ENCODE peak calls at places on chromosome 21, in eight cellular contexts. One of them, this sample, is unnamed.

GRCh38 chr21:27033467-27033866 is 66.6 kb upstream of the ADAMTS5 start:
- DNase-seq in astrocyte: no peak
- DNase-seq in dorsolateral prefrontal cortex: no peak
- DNase-seq in BJ: no peak
- DNase-seq in A549: no peak
- DNase-seq in hepatocyte: no peak
- DNase-seq in H9: no peak
- DNase-seq in HFFc6: no peak
- DNase-seq in this sample: no peak

GRCh38 chr21:26966978-26967913 is at the start of gene ADAMTS5:
- DNase-seq in HFFc6: peak
- DNase-seq in BJ: no peak
- DNase-seq in H9: peak
- DNase-seq in dorsolateral prefrontal cortex: peak
- DNase-seq in A549: no peak
- DNase-seq in astrocyte: peak
- DNase-seq in hepatocyte: peak
- DNase-seq in this sample: peak

GRCh38 chr21:28704746-28705145 is 287.9 kb downstream of the LTN1 start:
- DNase-seq in HFFc6: no peak
- DNase-seq in A549: no peak
- DNase-seq in dorsolateral prefrontal cortex: peak
- DNase-seq in astrocyte: peak
- DNase-seq in BJ: no peak
- DNase-seq in hepatocyte: peak
- DNase-seq in H9: no peak
- DNase-seq in this sample: no peak

GRCh38 chr21:29192999-29193563 is 62.6 kb downstream of the MAP3K7CL start:
- DNase-seq in A549: no peak
- DNase-seq in astrocyte: no peak
- DNase-seq in dorsolateral prefrontal cortex: no peak
- DNase-seq in hepatocyte: no peak
- DNase-seq in H9: no peak
- DNase-seq in HFFc6: no peak
- DNase-seq in BJ: no peak
- DNase-seq in this sample: no peak

GRCh38 chr21:17442174-17442573 is 70.7 kb upstream of the CXADR start:
- DNase-seq in A549: no peak
- DNase-seq in hepatocyte: no peak
- DNase-seq in BJ: no peak
- DNase-seq in dorsolateral prefrontal cortex: no peak
- DNase-seq in HFFc6: no peak
- DNase-seq in H9: no peak
- DNase-seq in astrocyte: no peak
- DNase-seq in this sample: no peak

GRCh38 chr21:34132905-34133304 is 59.5 kb downstream of the MRPS6 start:
- DNase-seq in H9: no peak
- DNase-seq in hepatocyte: no peak
- DNase-seq in A549: no peak
- DNase-seq in astrocyte: no peak
- DNase-seq in HFFc6: no peak
- DNase-seq in dorsolateral prefrontal cortex: no peak
- DNase-seq in BJ: no peak
- DNase-seq in this sample: no peak

GRCh38 chr21:34821717-34822116 is 152.9 kb downstream of the CLIC6 start:
- DNase-seq in hepatocyte: no peak
- DNase-seq in A549: no peak
- DNase-seq in BJ: no peak
- DNase-seq in H9: no peak
- DNase-seq in HFFc6: no peak
- DNase-seq in astrocyte: no peak
- DNase-seq in dorsolateral prefrontal cortex: no peak
- DNase-seq in this sample: no peak

GRCh38 chr21:42533306-42533962 is 19.8 kb downstream of the SLC37A1 start:
- DNase-seq in hepatocyte: no peak
- DNase-seq in H9: peak
- DNase-seq in dorsolateral prefrontal cortex: no peak
- DNase-seq in A549: no peak
- DNase-seq in HFFc6: no peak
- DNase-seq in astrocyte: no peak
- DNase-seq in BJ: no peak
- DNase-seq in this sample: no peak

GRCh38 chr21:37956772-37957171 is 40.5 kb upstream of the KCNJ6 start:
- DNase-seq in dorsolateral prefrontal cortex: no peak
- DNase-seq in H9: no peak
- DNase-seq in A549: no peak
- DNase-seq in BJ: no peak
- DNase-seq in astrocyte: no peak
- DNase-seq in hepatocyte: no peak
- DNase-seq in HFFc6: no peak
- DNase-seq in this sample: no peak

GRCh38 chr21:34639882-34640788 is 25.2 kb upstream of the RCAN1 start:
- DNase-seq in A549: no peak
- DNase-seq in BJ: no peak
- DNase-seq in astrocyte: no peak
- DNase-seq in H9: no peak
- DNase-seq in dorsolateral prefrontal cortex: no peak
- DNase-seq in HFFc6: no peak
- DNase-seq in hepatocyte: no peak
- DNase-seq in this sample: no peak

GRCh38 chr21:41368361-41369104 is 6.7 kb downstream of the MX2 start:
- DNase-seq in HFFc6: no peak
- DNase-seq in A549: no peak
- DNase-seq in H9: no peak
- DNase-seq in hepatocyte: no peak
- DNase-seq in BJ: no peak
- DNase-seq in dorsolateral prefrontal cortex: no peak
- DNase-seq in astrocyte: no peak
- DNase-seq in this sample: no peak

GRCh38 chr21:34669149-34669879 is 520 bp downstream of the CLIC6 start:
- DNase-seq in H9: no peak
- DNase-seq in hepatocyte: peak
- DNase-seq in astrocyte: no peak
- DNase-seq in A549: no peak
- DNase-seq in BJ: no peak
- DNase-seq in HFFc6: no peak
- DNase-seq in dorsolateral prefrontal cortex: no peak
- DNase-seq in this sample: peak

GRCh38 chr21:38337793-38338192 is 81.0 kb downstream of the KCNJ15 start:
- DNase-seq in astrocyte: no peak
- DNase-seq in HFFc6: no peak
- DNase-seq in hepatocyte: no peak
- DNase-seq in A549: no peak
- DNase-seq in H9: no peak
- DNase-seq in BJ: no peak
- DNase-seq in dorsolateral prefrontal cortex: no peak
- DNase-seq in this sample: no peak

GRCh38 chr21:28018213-28018612 is 974.5 kb downstream of the LTN1 start:
- DNase-seq in hepatocyte: no peak
- DNase-seq in astrocyte: no peak
- DNase-seq in BJ: no peak
- DNase-seq in A549: no peak
- DNase-seq in HFFc6: no peak
- DNase-seq in H9: no peak
- DNase-seq in dorsolateral prefrontal cortex: no peak
- DNase-seq in this sample: no peak

GRCh38 chr21:17612565-17613241 is at the start of gene BTG3:
- DNase-seq in dorsolateral prefrontal cortex: peak
- DNase-seq in H9: peak
- DNase-seq in BJ: no peak
- DNase-seq in A549: peak
- DNase-seq in HFFc6: peak
- DNase-seq in hepatocyte: peak
- DNase-seq in astrocyte: peak
- DNase-seq in this sample: peak

GRCh38 chr21:42191978-42192595 is 26.9 kb upstream of the ABCG1 start:
- DNase-seq in dorsolateral prefrontal cortex: peak
- DNase-seq in hepatocyte: no peak
- DNase-seq in astrocyte: no peak
- DNase-seq in H9: no peak
- DNase-seq in A549: no peak
- DNase-seq in HFFc6: no peak
- DNase-seq in BJ: no peak
- DNase-seq in this sample: no peak

GRCh38 chr21:34882719-34883131 is 166.4 kb downstream of the RUNX1 start:
- DNase-seq in dorsolateral prefrontal cortex: no peak
- DNase-seq in A549: no peak
- DNase-seq in BJ: no peak
- DNase-seq in H9: no peak
- DNase-seq in hepatocyte: no peak
- DNase-seq in HFFc6: no peak
- DNase-seq in astrocyte: no peak
- DNase-seq in this sample: no peak

GRCh38 chr21:17901458-17902092 is 82.4 kb upstream of the C21orf91 start:
- DNase-seq in HFFc6: no peak
- DNase-seq in H9: peak
- DNase-seq in astrocyte: peak
- DNase-seq in A549: no peak
- DNase-seq in BJ: no peak
- DNase-seq in dorsolateral prefrontal cortex: no peak
- DNase-seq in hepatocyte: no peak
- DNase-seq in this sample: no peak

GRCh38 chr21:34613679-34614442 is 1.1 kb downstream of the RCAN1 start:
- DNase-seq in BJ: no peak
- DNase-seq in dorsolateral prefrontal cortex: peak
- DNase-seq in hepatocyte: peak
- DNase-seq in H9: no peak
- DNase-seq in HFFc6: no peak
- DNase-seq in A549: no peak
- DNase-seq in astrocyte: no peak
- DNase-seq in this sample: no peak

GRCh38 chr21:17679002-17679600 is 66.4 kb upstream of the BTG3 start:
- DNase-seq in dorsolateral prefrontal cortex: no peak
- DNase-seq in hepatocyte: peak
- DNase-seq in HFFc6: peak
- DNase-seq in astrocyte: peak
- DNase-seq in BJ: peak
- DNase-seq in H9: no peak
- DNase-seq in A549: peak
- DNase-seq in this sample: no peak

GRCh38 chr21:26170471-26171309 is at the start of gene APP:
- DNase-seq in dorsolateral prefrontal cortex: peak
- DNase-seq in HFFc6: peak
- DNase-seq in BJ: no peak
- DNase-seq in H9: peak
- DNase-seq in A549: peak
- DNase-seq in hepatocyte: peak
- DNase-seq in astrocyte: peak
- DNase-seq in this sample: peak

GRCh38 chr21:34897828-34898227 is 151.3 kb downstream of the RUNX1 start:
- DNase-seq in H9: no peak
- DNase-seq in A549: no peak
- DNase-seq in dorsolateral prefrontal cortex: no peak
- DNase-seq in BJ: no peak
- DNase-seq in astrocyte: no peak
- DNase-seq in HFFc6: no peak
- DNase-seq in hepatocyte: no peak
- DNase-seq in this sample: no peak

GRCh38 chr21:16424331-16424749 is 694.6 kb downstream of the USP25 start:
- DNase-seq in dorsolateral prefrontal cortex: no peak
- DNase-seq in astrocyte: peak
- DNase-seq in HFFc6: no peak
- DNase-seq in BJ: no peak
- DNase-seq in H9: no peak
- DNase-seq in hepatocyte: no peak
- DNase-seq in A549: peak
- DNase-seq in this sample: no peak

GRCh38 chr21:17045214-17045835 is 467.5 kb upstream of the CXADR start:
- DNase-seq in A549: peak
- DNase-seq in astrocyte: peak
- DNase-seq in BJ: no peak
- DNase-seq in HFFc6: peak
- DNase-seq in dorsolateral prefrontal cortex: no peak
- DNase-seq in hepatocyte: peak
- DNase-seq in H9: no peak
- DNase-seq in this sample: no peak

GRCh38 chr21:37636152-37636860 is 269.7 kb downstream of the DYRK1A start:
- DNase-seq in BJ: peak
- DNase-seq in H9: no peak
- DNase-seq in HFFc6: peak
- DNase-seq in dorsolateral prefrontal cortex: no peak
- DNase-seq in hepatocyte: peak
- DNase-seq in astrocyte: peak
- DNase-seq in A549: peak
- DNase-seq in this sample: no peak

GRCh38 chr21:43653626-43654025 is 5.7 kb downstream of the HSF2BP start:
- DNase-seq in hepatocyte: no peak
- DNase-seq in H9: no peak
- DNase-seq in astrocyte: no peak
- DNase-seq in HFFc6: no peak
- DNase-seq in A549: no peak
- DNase-seq in BJ: no peak
- DNase-seq in dorsolateral prefrontal cortex: no peak
- DNase-seq in this sample: no peak
- TF ChIP-seq CTCF in hepatocyte: no peak
- TF ChIP-seq CTCF in H9: peak
- TF ChIP-seq CTCF in astrocyte: no peak
- TF ChIP-seq CTCF in HFFc6: no peak
- TF ChIP-seq CTCF in A549: no peak
- TF ChIP-seq CTCF in BJ: no peak
- TF ChIP-seq CTCF in dorsolateral prefrontal cortex: no peak
- TF ChIP-seq CTCF in this sample: no peak

GRCh38 chr21:46585191-46585953 is 19.5 kb downstream of the S100B start:
- DNase-seq in dorsolateral prefrontal cortex: no peak
- DNase-seq in HFFc6: no peak
- DNase-seq in H9: no peak
- DNase-seq in BJ: no peak
- DNase-seq in astrocyte: no peak
- DNase-seq in A549: no peak
- DNase-seq in hepatocyte: no peak
- DNase-seq in this sample: no peak
- TF ChIP-seq CTCF in dorsolateral prefrontal cortex: no peak
- TF ChIP-seq CTCF in HFFc6: no peak
- TF ChIP-seq CTCF in H9: no peak
- TF ChIP-seq CTCF in BJ: no peak
- TF ChIP-seq CTCF in astrocyte: no peak
- TF ChIP-seq CTCF in A549: no peak
- TF ChIP-seq CTCF in hepatocyte: no peak
- TF ChIP-seq CTCF in this sample: no peak

DNA sequence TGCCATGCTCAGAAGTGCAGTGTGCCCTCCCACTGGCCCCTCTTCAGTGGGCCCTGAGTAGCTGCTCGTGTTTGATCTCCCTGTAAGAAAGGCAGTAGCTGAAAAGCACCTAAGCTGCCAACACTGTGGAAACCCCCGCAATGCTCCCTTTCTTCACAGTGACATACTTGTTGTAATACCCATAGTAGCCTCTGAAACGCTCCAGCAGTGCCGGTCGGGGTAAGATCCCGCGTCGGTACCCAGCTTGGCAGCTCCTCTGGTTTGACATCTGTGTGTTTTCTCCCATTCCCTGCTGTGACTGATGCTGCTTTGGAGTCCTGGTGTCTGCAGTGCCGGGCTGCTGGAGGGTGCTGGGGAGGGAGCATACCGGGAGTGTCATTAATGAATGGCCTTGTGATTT is 3.6 kb downstream of the CHAF1B start:
- DNase-seq in hepatocyte: peak
- DNase-seq in HFFc6: no peak
- DNase-seq in astrocyte: peak
- DNase-seq in A549: peak
- DNase-seq in BJ: no peak
- DNase-seq in dorsolateral prefrontal cortex: peak
- DNase-seq in H9: peak
- DNase-seq in this sample: no peak
- TF ChIP-seq CTCF in hepatocyte: no peak
- TF ChIP-seq CTCF in HFFc6: peak
- TF ChIP-seq CTCF in astrocyte: peak
- TF ChIP-seq CTCF in A549: no peak
- TF ChIP-seq CTCF in BJ: peak
- TF ChIP-seq CTCF in dorsolateral prefrontal cortex: no peak
- TF ChIP-seq CTCF in H9: peak
- TF ChIP-seq CTCF in this sample: no peak

GRCh38 chr21:45098867-45099266 is 24.5 kb downstream of the ADARB1 start:
- DNase-seq in hepatocyte: no peak
- DNase-seq in A549: peak
- DNase-seq in astrocyte: no peak
- DNase-seq in HFFc6: peak
- DNase-seq in dorsolateral prefrontal cortex: no peak
- DNase-seq in BJ: no peak
- DNase-seq in H9: no peak
- DNase-seq in this sample: no peak
- TF ChIP-seq CTCF in hepatocyte: peak
- TF ChIP-seq CTCF in A549: peak
- TF ChIP-seq CTCF in astrocyte: peak
- TF ChIP-seq CTCF in HFFc6: peak
- TF ChIP-seq CTCF in dorsolateral prefrontal cortex: no peak
- TF ChIP-seq CTCF in BJ: peak
- TF ChIP-seq CTCF in H9: peak
- TF ChIP-seq CTCF in this sample: no peak